ENCODE peak calls at places on chromosomes 7 and 10, in four cellular contexts. W is spleen, M is neuronal stem cell, X is transverse colon. G is an unnamed sample.

GRCh38 chr7:882336-883028 is 6.1 kb downstream of the GET4 start:
- DNase-seq in W (peak; percentile 68), M (no peak), X (no peak), G (no peak)

GRCh38 chr10:5043716-5044115 is 40.1 kb upstream of the AKR1C2 start:
- DNase-seq in W (no peak), M (no peak), X (peak; percentile 85), G (no peak)

GRCh38 chr7:129443612-129444011 is 9.4 kb downstream of the STRIP2 start:
- DNase-seq in W (no peak), M (no peak), X (no peak), G (no peak)

GRCh38 chr10:93542358-93542791 is 24.1 kb upstream of the FFAR4 start:
- DNase-seq in W (no peak), M (no peak), X (peak; percentile 80), G (no peak)

GRCh38 chr10:30368065-30368718 is 19.1 kb upstream of the MTPAP start:
- DNase-seq in W (no peak), M (no peak), X (no peak), G (no peak)

GRCh38 chr7:74587435-74588126 is 69.9 kb upstream of the GTF2I start:
- DNase-seq in W (peak; percentile 80), M (no peak), X (peak; percentile 81), G (no peak)

GRCh38 chr7:157638563-157638962 is 301.8 kb downstream of the DNAJB6 start:
- DNase-seq in W (no peak), M (no peak), X (no peak), G (no peak)

GRCh38 chr10:92757720-92758119 is 68.0 kb downstream of the HHEX start:
- DNase-seq in W (no peak), M (no peak), X (no peak), G (no peak)

GRCh38 chr7:108094375-108094774 is 35.8 kb downstream of the LAMB4 start:
- DNase-seq in W (no peak), M (no peak), X (no peak), G (no peak)

GRCh38 chr10:80104066-80104926 is 25.8 kb downstream of the TMEM254 start:
- DNase-seq in W (no peak), M (no peak), X (no peak), G (no peak)

GRCh38 chr7:38955892-38956291 is 21.8 kb upstream of the POU6F2 start:
- DNase-seq in W (no peak), M (no peak), X (no peak), G (no peak)

GRCh38 chr7:151891753-151892152 is 14.8 kb upstream of the PRKAG2 start:
- DNase-seq in W (peak; percentile 41), M (no peak), X (no peak), G (no peak)

GRCh38 chr7:94067047-94067446 is 62.9 kb upstream of the BET1 start:
- DNase-seq in W (no peak), M (no peak), X (no peak), G (no peak)

GRCh38 chr10:87740232-87740631 is 77.8 kb downstream of the ATAD1 start:
- DNase-seq in W (no peak), M (no peak), X (no peak), G (no peak)

GRCh38 chr7:131727189-131727588 is 170.8 kb upstream of the PODXL start:
- DNase-seq in W (no peak), M (no peak), X (no peak), G (no peak)
- H3K4me3 ChIP-seq in W (no peak overlapping the region), M (no peak overlapping the region), X (no peak overlapping the region), G (no peak overlapping the region)

GRCh38 chr10:84565881-84566280 is 237.5 kb downstream of the CCSER2 start:
- DNase-seq in W (no peak), M (no peak), X (no peak), G (no peak)

GRCh38 chr10:84563868-84564267 is 235.5 kb downstream of the CCSER2 start:
- DNase-seq in W (no peak), M (no peak), X (no peak), G (no peak)

GRCh38 chr10:84563355-84563754 is 235.0 kb downstream of the CCSER2 start:
- DNase-seq in W (no peak), M (no peak), X (no peak), G (no peak)

GRCh38 chr10:84571146-84571545 is 242.8 kb downstream of the CCSER2 start:
- DNase-seq in W (no peak), M (no peak), X (no peak), G (no peak)

DNA sequence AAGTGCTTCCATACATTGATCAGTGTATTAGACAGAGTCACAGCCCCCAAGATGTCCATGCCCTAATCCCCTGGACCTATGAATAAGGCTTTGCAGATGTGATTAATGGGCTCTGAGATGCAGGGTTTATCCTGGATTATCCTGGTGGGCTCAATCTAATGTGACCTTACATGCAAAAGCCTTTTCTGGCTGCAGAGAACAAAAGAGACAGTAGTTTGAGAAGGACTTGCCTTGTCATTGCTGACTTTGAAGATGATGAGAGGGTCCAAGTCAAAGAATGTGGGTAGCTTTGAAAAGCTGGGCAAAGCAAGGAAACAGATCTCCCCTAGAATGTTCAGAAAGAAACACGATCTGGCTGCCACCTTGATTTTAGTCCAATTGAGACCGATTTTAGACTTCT is 238.7 kb downstream of the CCSER2 start:
- DNase-seq in W (no peak), M (no peak), X (no peak), G (no peak)
- H3K27ac ChIP-seq in W (no peak overlapping the region), M (no peak overlapping the region), X (no peak overlapping the region), G (no peak overlapping the region)

GRCh38 chr7:2922271-2922691 is 78.2 kb upstream of the GNA12 start:
- DNase-seq in W (peak; percentile 71), M (no peak), X (no peak), G (no peak)

GRCh38 chr7:2922866-2923265 is 78.8 kb upstream of the GNA12 start:
- DNase-seq in W (peak; percentile 49), M (no peak), X (no peak), G (no peak)

GRCh38 chr7:2921748-2922147 is 77.6 kb upstream of the GNA12 start:
- DNase-seq in W (no peak), M (peak; percentile 27), X (no peak), G (no peak)

GRCh38 chr7:2920041-2920440 is 75.9 kb upstream of the GNA12 start:
- DNase-seq in W (no peak), M (no peak), X (no peak), G (no peak)

DNA sequence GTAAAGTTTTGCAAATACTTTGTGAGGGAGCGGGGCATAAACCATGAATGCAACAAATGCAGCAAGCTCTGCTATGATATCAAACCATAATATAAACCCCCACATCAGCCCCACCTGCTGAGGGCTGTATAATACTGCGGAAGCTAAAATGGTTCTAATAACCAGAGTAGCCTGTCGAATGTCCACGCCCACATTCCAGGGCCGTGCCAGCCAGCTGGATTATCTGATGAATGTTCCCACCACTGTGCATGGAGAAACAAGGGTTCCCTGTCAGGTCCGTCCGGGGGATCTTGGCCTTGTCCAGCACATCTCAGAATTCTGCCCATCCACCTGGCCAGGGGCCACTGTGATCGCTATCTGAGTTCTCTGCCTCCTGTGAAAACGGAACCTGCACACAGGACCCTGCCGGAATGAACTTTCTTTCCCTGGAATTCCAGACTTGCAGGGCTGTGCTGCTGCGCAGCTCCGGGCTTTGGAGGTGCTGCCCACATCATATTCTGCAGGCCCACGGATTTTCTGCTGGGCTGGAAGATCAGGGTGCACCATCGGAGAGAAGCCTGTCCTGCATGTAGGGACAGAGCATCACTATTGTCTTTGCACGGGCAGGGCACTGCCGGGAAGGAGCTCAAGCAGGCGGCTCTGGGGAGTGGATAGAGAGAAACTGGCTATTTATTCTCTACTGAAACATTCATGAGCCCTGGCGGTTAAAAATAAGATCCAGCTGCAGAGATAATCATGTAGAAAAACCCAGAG is 77.0 kb upstream of the GNA12 start:
- DNase-seq in W (no peak), M (no peak), X (no peak), G (no peak)
- H3K36me3 ChIP-seq in W (peaks cover 59% of the 10 kb centered on the region), M (no peaks in the 10 kb centered on the region), X (no peaks in the 10 kb centered on the region), G (no peaks in the 10 kb centered on the region)

DNA sequence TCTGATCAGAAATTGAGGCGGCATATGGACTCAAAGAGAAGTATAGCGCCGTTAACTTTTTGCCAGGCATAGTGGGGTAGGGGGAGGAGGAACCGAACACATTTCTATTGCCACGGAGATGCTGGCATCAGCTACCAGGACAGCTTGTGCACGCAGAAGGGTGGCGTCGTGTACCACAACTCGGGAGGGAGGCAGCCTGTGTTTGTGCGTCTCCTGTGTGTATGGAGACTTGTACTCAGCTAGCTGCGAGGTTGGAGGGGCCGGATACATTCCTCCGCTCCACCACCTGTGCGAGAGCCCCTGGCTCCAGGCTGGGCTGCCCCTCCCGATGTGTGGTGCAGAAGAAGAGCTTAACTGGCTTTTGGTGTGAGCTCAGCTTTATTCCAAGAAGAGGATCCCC is 634.9 kb downstream of the TYW1 start:
- DNase-seq in W (no peak), M (no peak), X (no peak), G (no peak)
- H3K4me3 ChIP-seq in W (no peak overlapping the region), M (no peak overlapping the region), X (no peak overlapping the region), G (no peak overlapping the region)

G was measured in SK-N-MC.